ENCODE peak calls at places on chromosomes 5 and 9, in nine cellular contexts. V, W, S, L, P, T, I, O and Q are unnamed samples.

GRCh38 chr5:158364367-158364766 is 505.4 kb upstream of the CLINT1 start:
- DNase-seq in V (no peak), W (no peak), S (no peak), L (no peak), P (no peak), T (peak), I (no peak), O (no peak), Q (no peak)

GRCh38 chr9:27311184-27311583 is 14.2 kb upstream of the EQTN start:
- DNase-seq in V (no peak), W (no peak), S (no peak), L (no peak), P (no peak), T (no peak), I (no peak), O (no peak), Q (no peak)

GRCh38 chr5:156871212-156871611 is 21.1 kb downstream of the PPP1R2B start:
- DNase-seq in V (no peak), W (no peak), S (no peak), L (no peak), P (no peak), T (no peak), I (no peak), O (no peak), Q (no peak)

GRCh38 chr9:14526504-14526903 is 166.7 kb downstream of the ZDHHC21 start:
- DNase-seq in V (no peak), W (no peak), S (no peak), L (no peak), P (no peak), T (no peak), I (no peak), O (no peak), Q (no peak)

GRCh38 chr9:113793558-113793957 is 82.6 kb upstream of the ZNF618 start:
- DNase-seq in V (no peak), W (no peak), S (no peak), L (no peak), P (no peak), T (no peak), I (no peak), O (no peak), Q (no peak)

GRCh38 chr9:124551472-124552339 is 44.5 kb upstream of the NR5A1 start:
- DNase-seq in V (peak), W (peak), S (peak), L (peak), P (no peak), T (peak), I (peak), O (no peak), Q (no peak)

GRCh38 chr5:55897905-55898304 is 46.7 kb downstream of the IL31RA start:
- DNase-seq in V (peak), W (peak), S (no peak), L (no peak), P (peak), T (no peak), I (peak), O (no peak), Q (peak)

GRCh38 chr5:56360816-56361215 is 127.7 kb upstream of the ANKRD55 start:
- DNase-seq in V (no peak), W (no peak), S (no peak), L (no peak), P (no peak), T (no peak), I (no peak), O (no peak), Q (no peak)

GRCh38 chr9:87338075-87338989 is 159.3 kb upstream of the DAPK1 start:
- DNase-seq in V (no peak), W (no peak), S (no peak), L (peak), P (no peak), T (peak), I (no peak), O (no peak), Q (no peak)

GRCh38 chr9:27189426-27189825 is 80.4 kb downstream of the TEK start:
- DNase-seq in V (no peak), W (peak), S (no peak), L (no peak), P (no peak), T (no peak), I (no peak), O (no peak), Q (no peak)

GRCh38 chr5:33043598-33043997 is 332.5 kb downstream of the NPR3 start:
- DNase-seq in V (no peak), W (no peak), S (no peak), L (no peak), P (no peak), T (no peak), I (no peak), O (no peak), Q (no peak)

GRCh38 chr5:2685651-2686050 is 65.8 kb downstream of the IRX2 start:
- DNase-seq in V (peak), W (peak), S (no peak), L (no peak), P (no peak), T (no peak), I (no peak), O (no peak), Q (no peak)

GRCh38 chr5:124162782-124163532 is 583.5 kb downstream of the ZNF608 start:
- DNase-seq in V (peak), W (peak), S (no peak), L (peak), P (no peak), T (no peak), I (no peak), O (peak), Q (no peak)

GRCh38 chr9:2846115-2846514 is 2.2 kb upstream of the PUM3 start:
- DNase-seq in V (no peak), W (no peak), S (no peak), L (no peak), P (no peak), T (no peak), I (no peak), O (no peak), Q (no peak)

GRCh38 chr9:110731437-110732028 is 62.9 kb downstream of the MUSK start:
- DNase-seq in V (no peak), W (peak), S (no peak), L (no peak), P (no peak), T (no peak), I (no peak), O (no peak), Q (no peak)

GRCh38 chr5:169161022-169161680 is 139.8 kb downstream of the SLIT3 start:
- DNase-seq in V (peak), W (peak), S (no peak), L (peak), P (no peak), T (peak), I (peak), O (peak), Q (peak)

GRCh38 chr9:130095872-130096271 is 42.2 kb downstream of the GPR107 start:
- DNase-seq in V (no peak), W (no peak), S (no peak), L (no peak), P (no peak), T (no peak), I (no peak), O (no peak), Q (no peak)

GRCh38 chr9:128588581-128589233 is 36.3 kb downstream of the SPTAN1 start:
- DNase-seq in V (no peak), W (no peak), S (no peak), L (no peak), P (no peak), T (no peak), I (no peak), O (no peak), Q (no peak)

GRCh38 chr5:139698461-139699146 is 50.5 kb downstream of the CXXC5 start:
- DNase-seq in V (peak), W (peak), S (peak), L (peak), P (no peak), T (peak), I (peak), O (peak), Q (no peak)

GRCh38 chr9:92507005-92507404 is 24.7 kb upstream of the ASPN start:
- DNase-seq in V (peak), W (peak), S (no peak), L (no peak), P (no peak), T (no peak), I (no peak), O (no peak), Q (no peak)

GRCh38 chr9:133615101-133615896 is 6.1 kb upstream of the FAM163B start:
- DNase-seq in V (no peak), W (no peak), S (no peak), L (no peak), P (no peak), T (no peak), I (no peak), O (no peak), Q (no peak)

GRCh38 chr5:1544294-1545010 is 20.7 kb upstream of the LPCAT1 start:
- DNase-seq in V (no peak), W (peak), S (peak), L (no peak), P (no peak), T (no peak), I (no peak), O (no peak), Q (no peak)

GRCh38 chr5:1729641-1730486 is 69.8 kb downstream of the MRPL36 start:
- DNase-seq in V (no peak), W (no peak), S (peak), L (no peak), P (no peak), T (no peak), I (no peak), O (no peak), Q (no peak)

GRCh38 chr5:122291000-122291592 is 20.9 kb upstream of the SNCAIP start:
- DNase-seq in V (no peak), W (peak), S (no peak), L (no peak), P (no peak), T (peak), I (no peak), O (no peak), Q (no peak)

GRCh38 chr9:129081388-129081889 is 528 bp downstream of the DOLPP1 start:
- DNase-seq in V (peak), W (peak), S (peak), L (no peak), P (no peak), T (peak), I (no peak), O (no peak), Q (no peak)

GRCh38 chr5:108529381-108529780 is 147.5 kb upstream of the FBXL17 start:
- DNase-seq in V (peak), W (peak), S (no peak), L (no peak), P (no peak), T (no peak), I (peak), O (no peak), Q (no peak)

GRCh38 chr9:79236466-79236865 is 335.3 kb upstream of the TLE4 start:
- DNase-seq in V (peak), W (peak), S (no peak), L (no peak), P (no peak), T (no peak), I (no peak), O (no peak), Q (no peak)

GRCh38 chr9:14910178-14910805 is at the start of gene FREM1:
- DNase-seq in V (peak), W (peak), S (no peak), L (peak), P (no peak), T (peak), I (peak), O (peak), Q (no peak)

GRCh38 chr5:131282235-131282634 is 18.4 kb downstream of the CDC42SE2 start:
- DNase-seq in V (no peak), W (no peak), S (no peak), L (no peak), P (no peak), T (no peak), I (no peak), O (no peak), Q (no peak)
- H3K4me3 ChIP-seq in V (no peak), W (no peak), S (no peak), L (no peak), P (peak), T (no peak), I (no peak), O (no peak), Q (no peak)

DNA sequence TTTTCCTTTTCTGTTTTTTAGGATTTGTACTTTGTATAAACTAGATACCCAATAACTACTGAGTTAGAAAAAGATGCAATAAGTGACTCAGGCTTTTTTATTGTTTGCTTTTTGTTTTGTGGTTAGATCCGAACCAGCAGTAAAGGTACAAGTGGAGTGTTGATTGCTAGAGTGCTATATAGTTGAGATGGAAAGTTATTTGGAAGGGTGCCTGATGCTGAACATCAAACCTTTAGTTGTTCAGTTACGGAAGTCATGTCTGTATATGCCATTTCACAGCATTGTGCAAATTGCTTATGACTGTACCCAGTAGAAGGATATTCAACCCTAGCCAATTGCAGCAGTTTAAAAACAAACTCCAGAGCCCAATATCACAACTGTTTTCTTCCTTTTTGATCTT is 285.1 kb downstream of the MAT2B start:
- DNase-seq in V (peak), W (no peak), S (no peak), L (no peak), P (no peak), T (no peak), I (peak), O (no peak), Q (no peak)
- H3K4me3 ChIP-seq in V (no peak), W (no peak), S (no peak), L (no peak), P (no peak), T (no peak), I (no peak), O (no peak), Q (no peak)

DNA sequence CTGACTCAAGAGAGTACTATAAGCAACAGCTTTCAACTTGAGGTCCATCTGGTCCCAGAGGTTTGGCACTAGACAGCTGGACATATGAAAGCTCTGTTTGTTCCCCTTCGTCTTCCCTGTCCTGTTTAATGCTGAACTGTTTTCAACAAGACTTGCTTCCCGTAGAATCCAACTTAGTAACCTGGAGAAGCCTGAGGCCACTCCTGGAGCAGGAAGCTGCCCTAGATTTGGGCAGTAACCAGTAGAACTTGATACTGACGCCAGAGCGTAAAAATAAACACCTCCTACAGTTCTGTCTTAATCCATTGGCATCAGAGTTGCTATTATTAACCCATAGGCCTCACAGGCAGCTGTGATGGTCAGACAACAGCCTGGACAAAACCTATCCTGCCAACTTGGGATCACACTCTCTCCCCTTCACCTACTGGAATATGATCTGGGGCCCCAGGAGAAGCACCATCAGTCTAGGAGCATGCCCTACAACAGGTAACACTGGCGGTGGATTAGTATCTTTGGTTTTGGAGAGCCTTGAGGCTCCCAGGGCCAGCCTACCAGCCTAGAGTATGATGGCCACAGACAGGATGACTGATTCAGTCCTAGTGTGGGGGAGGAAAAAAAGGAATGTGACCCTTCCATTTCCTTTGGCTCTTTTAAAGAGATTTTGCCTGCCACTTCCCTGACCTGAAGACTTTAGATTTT is 29.2 kb downstream of the RUSC2 start:
- DNase-seq in V (peak), W (peak), S (no peak), L (no peak), P (no peak), T (peak), I (no peak), O (no peak), Q (no peak)
- H3K4me3 ChIP-seq in V (no peak), W (peak), S (no peak), L (no peak), P (no peak), T (no peak), I (no peak), O (no peak), Q (no peak)

DNA sequence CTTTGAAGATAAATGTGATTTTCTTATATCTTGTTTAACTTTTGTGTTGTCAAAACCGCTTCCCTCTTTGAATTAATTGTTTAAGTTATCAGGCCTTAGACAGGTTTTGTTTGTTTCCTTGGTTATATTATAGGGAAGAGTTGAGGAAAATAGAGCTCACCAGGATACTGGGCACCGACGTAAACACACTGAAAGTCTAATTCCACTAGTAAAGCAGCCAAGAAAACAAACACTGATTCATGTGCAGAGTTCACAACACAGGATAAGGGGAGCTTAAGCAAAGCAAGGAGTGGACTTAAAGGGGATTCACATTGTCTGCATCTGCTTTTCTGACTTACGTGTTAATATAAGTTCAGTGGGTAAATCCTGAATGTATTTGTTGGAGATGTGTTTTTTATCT is 139.1 kb upstream of the CDH6 start:
- DNase-seq in V (no peak), W (no peak), S (no peak), L (no peak), P (no peak), T (no peak), I (no peak), O (no peak), Q (no peak)
- H3K4me3 ChIP-seq in V (no peak), W (no peak), S (no peak), L (no peak), P (no peak), T (no peak), I (no peak), O (no peak), Q (no peak)

DNA sequence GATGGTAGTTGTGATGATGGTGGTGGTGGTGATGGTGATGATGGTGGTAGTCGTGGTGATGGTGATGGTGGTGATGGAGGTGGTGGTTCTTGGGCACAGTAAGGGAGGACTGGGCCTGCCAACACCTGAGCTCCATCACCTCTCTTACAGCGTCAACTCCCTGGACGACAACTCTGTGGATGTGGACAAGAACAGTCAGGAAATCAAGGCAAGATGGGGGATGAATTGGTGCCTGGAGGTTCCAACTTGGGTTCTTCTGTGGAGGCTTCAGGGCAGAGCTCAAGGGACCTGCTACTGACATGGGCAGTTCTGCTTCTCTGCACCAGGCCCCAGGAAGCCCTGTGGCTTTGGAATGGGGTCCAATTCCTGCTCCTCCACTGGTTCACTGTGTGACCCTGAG is 17.4 kb downstream of the GPRIN1 start:
- DNase-seq in V (no peak), W (no peak), S (no peak), L (no peak), P (no peak), T (no peak), I (no peak), O (no peak), Q (no peak)
- H3K4me3 ChIP-seq in V (no peak), W (no peak), S (no peak), L (no peak), P (no peak), T (no peak), I (no peak), O (no peak), Q (no peak)

DNA sequence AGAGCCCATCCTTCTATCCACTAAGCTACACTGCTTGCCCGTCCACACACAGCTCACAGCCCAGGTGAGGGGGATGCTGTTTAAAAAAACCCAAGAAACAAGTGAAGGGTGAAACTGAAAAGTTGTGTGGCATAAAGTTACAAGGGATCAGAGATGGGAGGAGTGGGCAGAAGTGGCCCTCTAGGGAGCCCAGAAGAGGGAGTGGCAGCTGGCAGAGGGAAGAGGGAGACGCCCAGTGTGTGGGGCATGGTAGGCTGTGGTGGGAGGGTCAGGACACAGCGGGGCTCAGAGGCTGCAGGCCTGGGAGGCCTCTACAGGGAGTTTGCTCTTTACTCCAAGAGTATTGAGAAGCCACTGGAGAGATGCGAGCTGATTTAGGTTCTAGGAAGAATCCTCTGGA is 30.1 kb upstream of the HRH2 start:
- DNase-seq in V (no peak), W (no peak), S (no peak), L (no peak), P (no peak), T (no peak), I (no peak), O (no peak), Q (no peak)
- H3K4me3 ChIP-seq in V (no peak), W (no peak), S (no peak), L (no peak), P (no peak), T (no peak), I (no peak), O (no peak), Q (no peak)